ENCODE peak calls at places on chromosomes 16 and 17, in six cellular contexts. One of them, this sample, is unnamed.
A peak's percentile ranks its signal among the peaks of the same experiment; 100 is the strongest.

GRCh38 chr16:77191259-77191969 is 424 bp downstream of the MON1B start:
- DNase-seq in H9: no peak
- DNase-seq in T-helper 1 cell: no peak
- DNase-seq in HTR-8/SVneo: no peak
- DNase-seq in effector memory CD4-positive, alpha-beta T cell: no peak
- DNase-seq in mucosa of gallbladder: no peak
- DNase-seq in this sample: peak; percentile 19

GRCh38 chr16:81548901-81549546 is 104.4 kb downstream of the CMIP start:
- DNase-seq in effector memory CD4-positive, alpha-beta T cell: no peak
- DNase-seq in T-helper 1 cell: no peak
- DNase-seq in mucosa of gallbladder: peak; percentile 76
- DNase-seq in HTR-8/SVneo: no peak
- DNase-seq in H9: no peak
- DNase-seq in this sample: no peak

GRCh38 chr17:80364091-80364691 is 50.8 kb upstream of the ENDOV start:
- DNase-seq in HTR-8/SVneo: peak; percentile 24
- DNase-seq in effector memory CD4-positive, alpha-beta T cell: no peak
- DNase-seq in H9: peak; percentile 75
- DNase-seq in T-helper 1 cell: no peak
- DNase-seq in mucosa of gallbladder: no peak
- DNase-seq in this sample: no peak

GRCh38 chr17:57945999-57946797 is 9.0 kb downstream of the CUEDC1 start:
- DNase-seq in H9: no peak
- DNase-seq in HTR-8/SVneo: no peak
- DNase-seq in mucosa of gallbladder: no peak
- DNase-seq in effector memory CD4-positive, alpha-beta T cell: no peak
- DNase-seq in T-helper 1 cell: no peak
- DNase-seq in this sample: no peak

GRCh38 chr17:78472035-78472905 is 93.8 kb downstream of the PGS1 start:
- DNase-seq in H9: no peak
- DNase-seq in effector memory CD4-positive, alpha-beta T cell: no peak
- DNase-seq in HTR-8/SVneo: no peak
- DNase-seq in mucosa of gallbladder: no peak
- DNase-seq in T-helper 1 cell: no peak
- DNase-seq in this sample: no peak

GRCh38 chr16:19297454-19297853 is 11.9 kb downstream of the CLEC19A start:
- DNase-seq in mucosa of gallbladder: no peak
- DNase-seq in T-helper 1 cell: no peak
- DNase-seq in effector memory CD4-positive, alpha-beta T cell: no peak
- DNase-seq in HTR-8/SVneo: no peak
- DNase-seq in H9: no peak
- DNase-seq in this sample: no peak

GRCh38 chr17:51422634-51423033 is 162.3 kb downstream of the UTP18 start:
- DNase-seq in HTR-8/SVneo: no peak
- DNase-seq in H9: no peak
- DNase-seq in T-helper 1 cell: no peak
- DNase-seq in effector memory CD4-positive, alpha-beta T cell: no peak
- DNase-seq in mucosa of gallbladder: no peak
- DNase-seq in this sample: no peak

GRCh38 chr17:12859520-12859919 is 70.2 kb downstream of the ARHGAP44 start:
- DNase-seq in HTR-8/SVneo: no peak
- DNase-seq in mucosa of gallbladder: no peak
- DNase-seq in effector memory CD4-positive, alpha-beta T cell: no peak
- DNase-seq in H9: no peak
- DNase-seq in T-helper 1 cell: no peak
- DNase-seq in this sample: no peak

GRCh38 chr17:28154242-28154641 is 111.8 kb downstream of the NLK start:
- DNase-seq in T-helper 1 cell: no peak
- DNase-seq in HTR-8/SVneo: no peak
- DNase-seq in effector memory CD4-positive, alpha-beta T cell: no peak
- DNase-seq in mucosa of gallbladder: no peak
- DNase-seq in H9: no peak
- DNase-seq in this sample: no peak

GRCh38 chr17:74271902-74272563 is 2.0 kb upstream of the DNAI2 start:
- DNase-seq in T-helper 1 cell: no peak
- DNase-seq in effector memory CD4-positive, alpha-beta T cell: no peak
- DNase-seq in H9: no peak
- DNase-seq in HTR-8/SVneo: no peak
- DNase-seq in mucosa of gallbladder: no peak
- DNase-seq in this sample: no peak

GRCh38 chr17:50953831-50954601 is 87.9 kb upstream of the TOB1 start:
- DNase-seq in HTR-8/SVneo: peak; percentile 98
- DNase-seq in T-helper 1 cell: no peak
- DNase-seq in mucosa of gallbladder: no peak
- DNase-seq in effector memory CD4-positive, alpha-beta T cell: no peak
- DNase-seq in H9: peak; percentile 93
- DNase-seq in this sample: no peak

GRCh38 chr16:88599825-88600538 is 29.8 kb downstream of the ZC3H18 start:
- DNase-seq in effector memory CD4-positive, alpha-beta T cell: no peak
- DNase-seq in T-helper 1 cell: no peak
- DNase-seq in mucosa of gallbladder: no peak
- DNase-seq in H9: no peak
- DNase-seq in HTR-8/SVneo: no peak
- DNase-seq in this sample: no peak

GRCh38 chr16:526181-527014 is 1.1 kb upstream of the CAPN15 start:
- DNase-seq in T-helper 1 cell: peak; percentile 2
- DNase-seq in mucosa of gallbladder: no peak
- DNase-seq in effector memory CD4-positive, alpha-beta T cell: peak; percentile 11
- DNase-seq in H9: no peak
- DNase-seq in HTR-8/SVneo: no peak
- DNase-seq in this sample: no peak

GRCh38 chr16:86319871-86320270 is 190.5 kb upstream of the FOXF1 start:
- DNase-seq in HTR-8/SVneo: no peak
- DNase-seq in H9: no peak
- DNase-seq in T-helper 1 cell: no peak
- DNase-seq in effector memory CD4-positive, alpha-beta T cell: no peak
- DNase-seq in mucosa of gallbladder: no peak
- DNase-seq in this sample: no peak

GRCh38 chr17:47199627-47200324 is 9.4 kb upstream of the MYL4 start:
- DNase-seq in effector memory CD4-positive, alpha-beta T cell: no peak
- DNase-seq in T-helper 1 cell: no peak
- DNase-seq in mucosa of gallbladder: no peak
- DNase-seq in HTR-8/SVneo: no peak
- DNase-seq in H9: no peak
- DNase-seq in this sample: no peak

GRCh38 chr16:25750489-25750888 is 58.7 kb downstream of the HS3ST4 start:
- DNase-seq in T-helper 1 cell: no peak
- DNase-seq in effector memory CD4-positive, alpha-beta T cell: no peak
- DNase-seq in HTR-8/SVneo: no peak
- DNase-seq in mucosa of gallbladder: no peak
- DNase-seq in H9: no peak
- DNase-seq in this sample: no peak

GRCh38 chr16:83338138-83338537 is 469.6 kb upstream of the HSBP1 start:
- DNase-seq in T-helper 1 cell: no peak
- DNase-seq in effector memory CD4-positive, alpha-beta T cell: no peak
- DNase-seq in HTR-8/SVneo: no peak
- DNase-seq in mucosa of gallbladder: no peak
- DNase-seq in H9: no peak
- DNase-seq in this sample: no peak

GRCh38 chr16:64656471-64656870 is 465.4 kb downstream of the CDH11 start:
- DNase-seq in H9: no peak
- DNase-seq in effector memory CD4-positive, alpha-beta T cell: no peak
- DNase-seq in T-helper 1 cell: no peak
- DNase-seq in mucosa of gallbladder: no peak
- DNase-seq in HTR-8/SVneo: no peak
- DNase-seq in this sample: no peak

GRCh38 chr16:58332997-58333700 is 38.3 kb upstream of the PRSS54 start:
- DNase-seq in H9: peak; percentile 83
- DNase-seq in effector memory CD4-positive, alpha-beta T cell: no peak
- DNase-seq in T-helper 1 cell: no peak
- DNase-seq in HTR-8/SVneo: no peak
- DNase-seq in mucosa of gallbladder: no peak
- DNase-seq in this sample: no peak

GRCh38 chr17:48726916-48727286 is 1.6 kb downstream of the HOXB13 start:
- DNase-seq in effector memory CD4-positive, alpha-beta T cell: no peak
- DNase-seq in H9: no peak
- DNase-seq in HTR-8/SVneo: no peak
- DNase-seq in mucosa of gallbladder: no peak
- DNase-seq in T-helper 1 cell: no peak
- DNase-seq in this sample: no peak

This sample was measured in activated T-helper 9 cell treated with anti-CD3 and anti-CD28 coated beads, Interleukin-2, amount 50 U/mL, for 16 hours.